ENCODE peak calls at places on chromosomes 2 and 18, in eight cellular contexts. X, F, A, N, U, Y, H and V are unnamed samples.
A peak's percentile ranks its signal among the peaks of the same experiment; 100 is the strongest.

GRCh38 chr2:148282201-148282600 is 261.3 kb downstream of the MBD5 start:
- DNase-seq in N (no peak), A (no peak), Y (peak; percentile 41), H (no peak), U (no peak), F (peak; percentile 45), X (no peak), V (no peak)

GRCh38 chr2:223772363-223772762 is 65.0 kb downstream of the AP1S3 start:
- DNase-seq in F (no peak), Y (no peak), H (no peak), U (no peak), N (no peak), A (no peak), X (no peak), V (no peak)

GRCh38 chr18:22314406-22314805 is 103.3 kb downstream of the CTAGE1 start:
- DNase-seq in H (no peak), Y (peak; percentile 96), U (no peak), F (peak; percentile 97), X (no peak), A (no peak), N (no peak), V (no peak)

GRCh38 chr2:43041661-43042360 is 184.6 kb downstream of the ZFP36L2 start:
- DNase-seq in U (no peak), X (no peak), Y (peak; percentile 86), H (no peak), N (peak; percentile 43), F (peak; percentile 97), A (peak; percentile 49), V (no peak)

GRCh38 chr18:8046421-8046820 is 479.3 kb downstream of the PTPRM start:
- DNase-seq in Y (no peak), N (no peak), F (no peak), X (no peak), A (no peak), H (no peak), U (no peak), V (no peak)

GRCh38 chr2:190835303-190835930 is 45.2 kb upstream of the GLS start:
- DNase-seq in F (peak; percentile 89), N (no peak), Y (peak; percentile 94), X (no peak), U (no peak), H (no peak), A (no peak), V (no peak)

GRCh38 chr2:240095556-240096523 is 40.3 kb downstream of the COPS9 start:
- DNase-seq in N (no peak), X (peak; percentile 61), Y (peak; percentile 3), F (no peak), A (no peak), U (no peak), H (no peak), V (no peak)

GRCh38 chr2:32342811-32343210 is 14.0 kb upstream of the BIRC6 start:
- DNase-seq in N (no peak), A (no peak), Y (no peak), H (no peak), U (no peak), X (no peak), F (no peak), V (no peak)

GRCh38 chr2:98892871-98893270 is 43.2 kb downstream of the CRACDL start:
- DNase-seq in X (no peak), U (no peak), A (peak; percentile 23), Y (no peak), H (no peak), N (no peak), F (no peak), V (no peak)

GRCh38 chr2:20365249-20365817 is 14.7 kb upstream of the PUM2 start:
- DNase-seq in A (no peak), U (no peak), H (no peak), Y (peak; percentile 91), X (no peak), F (peak; percentile 87), N (no peak), V (peak; percentile 57)

GRCh38 chr2:72778410-72778809 is 47.4 kb downstream of the EXOC6B start:
- DNase-seq in X (no peak), Y (peak; percentile 69), F (peak; percentile 77), U (no peak), H (no peak), N (no peak), A (no peak), V (no peak)

GRCh38 chr2:125281242-125281641 is 1256.2 kb downstream of the CNTNAP5 start:
- DNase-seq in F (no peak), U (no peak), A (no peak), H (no peak), X (no peak), Y (no peak), N (no peak), V (no peak)

GRCh38 chr2:40372586-40372985 is 79.3 kb downstream of the SLC8A1 start:
- DNase-seq in A (no peak), X (no peak), N (no peak), U (no peak), H (no peak), Y (peak; percentile 32), F (peak; percentile 13), V (no peak)

GRCh38 chr2:29119211-29119610 is 4.0 kb downstream of the CLIP4 start:
- DNase-seq in F (no peak), N (no peak), H (no peak), U (no peak), A (no peak), X (no peak), Y (no peak), V (no peak)

DNA sequence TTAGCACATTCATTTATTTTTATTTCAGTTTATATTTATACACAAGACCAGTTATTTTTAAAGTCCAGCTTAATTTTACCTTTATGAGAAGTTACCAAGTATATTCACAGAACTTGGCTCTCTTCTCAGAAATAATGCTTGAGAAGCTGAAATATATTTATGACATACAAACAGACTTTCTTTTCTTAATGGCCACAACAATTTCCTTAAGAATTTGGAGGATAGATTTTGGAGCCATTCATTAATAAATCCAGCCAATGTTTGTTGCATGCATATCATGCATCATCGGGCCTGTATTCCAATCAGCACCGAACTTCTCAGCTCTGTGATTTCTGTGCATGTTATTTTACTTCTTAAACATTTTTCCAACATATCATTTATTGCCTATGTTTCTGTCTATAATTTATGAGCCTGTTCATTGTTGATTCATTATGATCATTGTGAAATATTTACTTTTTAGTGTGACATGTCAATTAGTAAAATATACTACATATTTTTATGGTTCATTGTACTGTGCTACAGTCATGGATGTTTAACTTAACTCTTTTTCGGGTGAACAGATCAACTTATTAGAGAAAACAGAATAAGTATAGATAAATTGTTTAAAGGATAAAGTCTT is 3.5 kb downstream of the GULP1 start:
- DNase-seq in X (no peak), N (no peak), A (no peak), U (no peak), H (no peak), Y (no peak), F (no peak), V (no peak)
- H3K4me3 ChIP-seq in X (no peak overlapping the region), N (no peak overlapping the region), A (peak overlapping the region; percentile 72), U (no peak overlapping the region), H (no peak overlapping the region), Y (no peak overlapping the region), F (no peak overlapping the region), V (no peak overlapping the region)

DNA sequence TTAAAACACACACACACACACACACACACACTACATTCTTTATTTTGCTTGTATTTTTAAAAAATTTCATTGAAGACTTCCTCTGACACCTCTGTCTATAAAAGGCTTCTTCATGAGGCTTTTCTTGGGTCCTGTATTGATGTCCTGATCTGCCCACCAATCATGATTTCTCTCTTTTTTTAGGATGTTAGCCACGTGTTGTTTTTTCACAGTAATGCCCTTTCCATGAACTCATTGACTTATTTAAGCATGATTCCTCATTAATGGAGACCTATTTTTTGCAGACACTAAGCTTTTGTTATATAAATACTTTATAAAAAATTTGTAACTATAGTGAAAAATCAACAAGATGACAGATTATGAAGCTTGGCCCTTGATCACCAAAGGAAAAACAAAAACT is 173.8 kb upstream of the CNTNAP5 start:
- DNase-seq in U (no peak), X (no peak), Y (no peak), A (no peak), H (no peak), N (no peak), F (no peak), V (no peak)
- H3K9me3 ChIP-seq in U (no peaks in the 10 kb centered on the region), X (peaks cover 17% of the 10 kb centered on the region), Y (peaks cover 7% of the 10 kb centered on the region), A (no peaks in the 10 kb centered on the region), H (peaks cover 23% of the 10 kb centered on the region), N (no peaks in the 10 kb centered on the region), F (peaks cover 11% of the 10 kb centered on the region), V (peaks cover 6% of the 10 kb centered on the region)

GRCh38 chr2:95052804-95053535 is 27.5 kb downstream of the MAL start:
- DNase-seq in A (peak; percentile 33), Y (no peak), N (no peak), H (no peak), U (no peak), X (no peak), F (no peak), V (no peak)

GRCh38 chr2:95054016-95054415 is 28.5 kb downstream of the MAL start:
- DNase-seq in X (no peak), F (no peak), U (no peak), H (no peak), N (no peak), A (peak; percentile 46), Y (no peak), V (no peak)

GRCh38 chr2:95052301-95052700 is 26.8 kb downstream of the MAL start:
- DNase-seq in A (peak; percentile 16), U (no peak), Y (no peak), H (no peak), N (no peak), F (no peak), X (no peak), V (no peak)

GRCh38 chr2:95051636-95052035 is 26.1 kb downstream of the MAL start:
- DNase-seq in A (no peak), H (no peak), Y (no peak), N (no peak), X (no peak), U (no peak), F (no peak), V (no peak)

GRCh38 chr2:95053543-95053942 is 28.0 kb downstream of the MAL start:
- DNase-seq in N (no peak), F (no peak), X (no peak), U (no peak), Y (no peak), H (no peak), A (peak; percentile 42), V (no peak)
- H3K4me1 ChIP-seq in N (no peaks in the 10 kb centered on the region), F (peaks cover 7% of the 10 kb centered on the region), X (no peaks in the 10 kb centered on the region), U (peaks cover 42% of the 10 kb centered on the region), Y (peaks cover 6% of the 10 kb centered on the region), H (no peaks in the 10 kb centered on the region), A (no peaks in the 10 kb centered on the region), V (peaks cover 70% of the 10 kb centered on the region)

DNA sequence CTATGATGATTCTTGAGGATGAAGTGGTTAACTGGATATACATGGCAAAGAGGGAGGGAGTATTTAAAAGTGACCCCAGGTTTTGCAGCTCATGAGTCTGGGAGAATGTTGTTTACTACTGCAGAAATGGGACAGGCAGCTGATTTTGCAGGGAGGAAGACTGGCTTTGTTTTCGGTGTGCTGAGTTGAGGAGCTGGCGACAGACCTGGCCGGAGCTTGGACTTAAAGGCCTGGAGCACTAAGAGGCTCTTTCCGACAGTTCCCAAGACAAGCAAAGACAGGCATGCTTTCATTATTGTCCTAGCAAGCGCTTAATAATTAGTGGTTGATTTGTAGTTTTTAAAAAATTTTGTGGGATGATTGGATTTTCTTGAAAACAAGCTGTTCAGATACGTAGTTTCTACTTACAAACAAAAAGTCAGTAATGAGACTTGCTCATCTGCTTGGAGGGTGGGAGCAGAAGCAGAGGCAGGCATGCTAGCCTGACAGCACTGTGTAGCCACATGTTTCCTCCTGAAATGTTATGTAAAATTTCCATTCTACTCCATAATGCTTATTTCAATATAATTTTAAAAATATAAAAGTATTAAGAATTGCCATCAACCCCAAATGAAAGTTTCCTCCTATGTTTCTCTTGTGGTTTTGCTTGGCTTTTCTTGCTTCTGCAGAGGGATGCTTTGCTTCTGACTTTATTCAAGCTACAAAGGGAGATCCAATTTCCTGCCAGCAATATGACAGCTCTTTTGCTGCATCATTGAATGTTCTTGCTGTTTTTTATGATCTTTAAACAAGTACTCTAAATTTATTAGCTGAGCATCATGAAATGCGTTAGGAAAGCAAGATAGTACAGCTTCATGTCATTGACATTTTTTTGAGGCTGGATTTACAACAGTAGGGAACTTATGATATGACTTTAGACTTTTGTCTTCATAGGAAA is 75.8 kb downstream of the PHLPP1 start:
- DNase-seq in U (no peak), H (no peak), Y (peak; percentile 65), F (peak; percentile 75), A (no peak), X (no peak), N (no peak), V (peak; percentile 9)
- H3K4me3 ChIP-seq in U (no peak overlapping the region), H (no peak overlapping the region), Y (peak overlapping the region; percentile 44), F (no peak overlapping the region), A (no peak overlapping the region), X (no peak overlapping the region), N (no peak overlapping the region), V (no peak overlapping the region)